ENCODE peak calls at places on chromosomes 11 and 22, in five cellular contexts. H, L, O, V and U are unnamed samples.

GRCh38 chr22:36873614-36874308 is 13.0 kb downstream of the NCF4 start:
- DNase-seq in O (no peak), H (peak), L (peak), V (peak), U (peak)

GRCh38 chr11:16292167-16292859 is 64.0 kb downstream of the SOX6 start:
- DNase-seq in L (no peak), O (no peak), V (no peak), H (no peak), U (no peak)

GRCh38 chr11:23727821-23728220 is 769.0 kb upstream of the LUZP2 start:
- DNase-seq in V (peak), L (no peak), H (no peak), O (no peak), U (no peak)

GRCh38 chr11:44899959-44900358 is 50.7 kb downstream of the TP53I11 start:
- DNase-seq in O (no peak), L (no peak), H (no peak), V (peak), U (peak)

GRCh38 chr11:77775941-77776340 is 44.6 kb downstream of the RSF1 start:
- DNase-seq in H (no peak), V (no peak), L (no peak), O (no peak), U (no peak)

GRCh38 chr11:34278708-34279297 is 79.0 kb downstream of the ABTB2 start:
- DNase-seq in L (no peak), H (no peak), O (no peak), V (no peak), U (no peak)

GRCh38 chr11:86570020-86570419 is 102.4 kb downstream of the ME3 start:
- DNase-seq in O (no peak), L (no peak), V (no peak), H (no peak), U (no peak)

GRCh38 chr11:12229450-12230229 is 119.2 kb downstream of the MICAL2 start:
- DNase-seq in H (no peak), V (peak), O (no peak), L (peak), U (no peak)

GRCh38 chr11:40380871-40381270 is 1078.6 kb downstream of the LRRC4C start:
- DNase-seq in L (no peak), V (no peak), H (no peak), O (no peak), U (no peak)

GRCh38 chr22:21887841-21888240 is 20.4 kb upstream of the MAPK1 start:
- DNase-seq in O (no peak), L (no peak), H (no peak), V (no peak), U (no peak)

GRCh38 chr11:126307706-126308105 is 3.8 kb downstream of the DCPS start:
- DNase-seq in O (no peak), H (no peak), V (peak), L (no peak), U (peak)

GRCh38 chr22:49305215-49305965 is 522.3 kb downstream of the BRD1 start:
- DNase-seq in O (peak), V (peak), L (peak), H (peak), U (peak)

GRCh38 chr11:110251837-110252236 is 44.6 kb downstream of the RDX start:
- DNase-seq in H (no peak), O (no peak), V (peak), L (peak), U (no peak)

GRCh38 chr11:2892215-2893020 is 6.8 kb upstream of the CDKN1C start:
- DNase-seq in H (no peak), O (no peak), V (peak), L (peak), U (peak)

GRCh38 chr11:118908931-118909618 is 16.7 kb downstream of the BCL9L start:
- DNase-seq in H (peak), L (peak), V (peak), O (no peak), U (peak)

GRCh38 chr22:49632199-49633009 is 195.3 kb downstream of the BRD1 start:
- DNase-seq in H (peak), V (peak), O (no peak), L (peak), U (peak)

GRCh38 chr11:32497951-32498350 is 62.6 kb upstream of the WT1 start:
- DNase-seq in V (no peak), L (peak), H (no peak), O (no peak), U (no peak)

GRCh38 chr22:45976351-45977002 is 485 bp downstream of the WNT7B start:
- DNase-seq in L (no peak), O (no peak), V (no peak), H (no peak), U (no peak)

GRCh38 chr11:113376156-113376555 is 11.4 kb upstream of the ANKK1 start:
- DNase-seq in H (no peak), O (no peak), V (no peak), L (no peak), U (no peak)

GRCh38 chr11:46382644-46383403 is 1.4 kb downstream of the MDK start:
- DNase-seq in V (peak), O (no peak), L (no peak), H (no peak), U (peak)

GRCh38 chr11:121086866-121087265 is 14.2 kb upstream of the TECTA start:
- DNase-seq in O (no peak), L (no peak), H (no peak), V (no peak), U (no peak)

GRCh38 chr22:37010976-37011375 is 8.3 kb downstream of the TST start:
- DNase-seq in O (no peak), L (no peak), H (no peak), V (no peak), U (no peak)

GRCh38 chr22:39309364-39309861 is 10.0 kb downstream of the RPL3 start:
- DNase-seq in O (no peak), H (peak), L (no peak), V (no peak), U (no peak)

GRCh38 chr11:10400856-10401255 is 54.2 kb upstream of the AMPD3 start:
- DNase-seq in H (no peak), L (no peak), V (no peak), O (no peak), U (no peak)

GRCh38 chr11:47912843-47913437 is 64.8 kb upstream of the NUP160 start:
- DNase-seq in O (no peak), V (peak), L (no peak), H (no peak), U (no peak)

GRCh38 chr11:96098511-96099241 is 174.8 kb upstream of the MTMR2 start:
- DNase-seq in V (no peak), O (no peak), H (peak), L (no peak), U (no peak)

GRCh38 chr11:94740975-94741707 is 27.0 kb upstream of the AMOTL1 start:
- DNase-seq in O (no peak), V (peak), H (peak), L (no peak), U (peak)

GRCh38 chr11:80855975-80856524 is 1415.2 kb upstream of the TENM4 start:
- DNase-seq in V (no peak), O (no peak), L (no peak), H (no peak), U (no peak)

GRCh38 chr11:128632151-128632791 is 44.9 kb upstream of the ETS1 start:
- DNase-seq in O (no peak), L (no peak), V (peak), H (no peak), U (peak)

GRCh38 chr11:1762537-1763302 is 1.0 kb downstream of the CTSD start:
- DNase-seq in O (no peak), V (peak), L (peak), H (peak), U (peak)
- TF ChIP-seq POLR2A in O (no peak), V (no peak), L (no peak), H (no peak), U (no peak)

DNA sequence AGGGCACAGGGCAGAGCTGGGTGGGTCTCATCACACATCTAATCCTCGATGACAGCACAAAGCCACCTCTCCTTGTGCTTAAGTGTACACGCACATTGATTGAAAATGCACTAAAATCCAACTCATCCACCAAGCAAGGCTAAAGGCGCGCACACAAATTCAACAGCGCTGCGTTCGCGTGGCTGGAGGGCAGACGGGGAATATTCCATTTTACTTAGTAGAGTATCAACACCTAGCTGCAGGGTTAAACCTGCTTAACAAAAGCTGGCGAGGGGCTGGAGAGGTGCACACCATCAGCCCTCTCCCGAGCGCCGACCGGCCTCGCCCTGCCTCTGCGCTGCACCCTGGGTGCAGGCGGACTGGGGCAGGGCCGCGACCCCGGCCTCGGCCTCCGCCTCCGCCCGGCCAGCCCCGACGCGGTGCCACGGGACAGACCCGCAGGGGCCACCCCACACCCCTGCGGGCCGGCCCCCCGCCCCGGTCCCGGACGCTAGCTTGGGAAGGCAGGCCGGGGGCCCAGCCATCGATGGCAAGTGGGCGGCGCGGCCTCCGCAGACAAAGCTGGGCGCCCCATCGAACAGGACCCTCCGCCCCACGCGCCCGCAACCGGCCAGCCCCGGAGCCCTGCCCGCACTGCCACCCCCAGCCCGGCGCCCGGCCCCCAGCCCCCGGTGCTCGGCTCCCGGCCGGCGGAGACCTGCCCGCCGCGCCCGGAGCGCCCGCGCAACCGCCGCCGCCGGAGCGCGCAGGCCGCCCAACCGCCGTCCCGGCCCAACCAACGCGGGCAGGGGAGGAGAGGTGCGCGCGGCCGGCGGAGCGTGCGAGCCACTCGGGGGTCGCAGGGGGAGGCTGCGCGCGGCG is 914 bp downstream of the PRDM10 start:
- DNase-seq in V (peak), L (peak), H (peak), O (peak), U (peak)
- TF ChIP-seq POLR2A in V (no peak), L (no peak), H (no peak), O (peak), U (no peak)

DNA sequence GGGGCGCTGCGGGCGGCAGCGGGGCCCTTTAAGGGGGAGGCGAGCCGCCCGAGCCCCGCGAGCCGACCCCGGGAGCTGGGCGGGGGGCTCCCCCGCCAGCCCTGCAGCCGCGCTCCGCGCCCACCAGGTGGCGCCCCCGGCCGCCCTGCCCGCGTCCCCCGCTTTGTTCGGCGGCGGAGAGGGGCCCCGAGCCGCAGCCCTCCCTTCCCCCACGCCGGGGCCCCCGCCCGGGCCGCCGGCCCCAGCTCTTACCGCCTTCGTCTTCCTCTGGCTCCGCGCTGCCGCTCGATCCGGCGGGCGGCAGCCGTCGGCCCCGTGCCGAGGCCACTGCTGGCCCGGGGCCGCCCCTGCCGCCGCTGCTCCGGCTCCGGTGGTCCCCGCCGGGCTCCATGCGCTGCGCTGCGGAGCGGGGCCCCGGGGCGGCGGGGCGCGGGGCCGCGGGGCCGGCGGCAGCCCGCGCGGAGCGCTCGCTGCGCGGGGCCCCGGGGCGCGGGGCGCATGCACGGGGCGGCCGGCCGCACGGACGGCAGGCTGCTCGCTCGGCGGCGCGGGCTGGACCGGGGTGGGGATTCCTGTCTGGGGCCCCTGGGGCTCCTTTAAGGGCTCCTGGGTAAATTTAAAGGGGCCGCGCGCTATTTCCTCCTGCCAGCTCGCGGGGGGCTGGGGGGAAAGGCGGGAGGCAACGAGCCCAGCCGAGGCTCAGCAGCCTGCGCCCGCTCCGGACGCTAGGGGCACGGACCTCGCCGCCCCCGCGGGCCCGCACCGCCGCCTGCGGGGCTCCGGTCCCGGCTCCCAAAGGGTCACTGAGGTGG is at the start of gene ZFTA:
- DNase-seq in H (no peak), V (peak), L (peak), O (no peak), U (peak)
- TF ChIP-seq POLR2A in H (no peak), V (no peak), L (no peak), O (no peak), U (no peak)

GRCh38 chr22:17562906-17563870 is at the start of gene SLC25A18:
- DNase-seq in H (no peak), V (no peak), L (no peak), O (no peak), U (peak)
- TF ChIP-seq POLR2A in H (no peak), V (no peak), L (no peak), O (no peak), U (no peak)